ENCODE peak calls at places on chromosomes 2 and 18, in eight cellular contexts. M, W, Y, O, G, S, A and B are unnamed samples.

GRCh38 chr2:124796647-124797437 is 771.8 kb downstream of the CNTNAP5 start:
- DNase-seq in M (no peak), W (no peak), Y (no peak), O (no peak), G (no peak), S (no peak), A (no peak), B (no peak)

GRCh38 chr2:240914645-240915525 is 8.7 kb downstream of the CROCC2 start:
- DNase-seq in M (no peak), W (no peak), Y (no peak), O (no peak), G (no peak), S (no peak), A (no peak), B (no peak)

GRCh38 chr18:8001711-8002110 is 434.6 kb downstream of the PTPRM start:
- DNase-seq in M (no peak), W (peak; percentile 16), Y (no peak), O (peak; percentile 56), G (no peak), S (no peak), A (no peak), B (no peak)

GRCh38 chr2:178912416-178913056 is 105.3 kb upstream of the TTN start:
- DNase-seq in M (no peak), W (no peak), Y (peak; percentile 4), O (peak; percentile 78), G (no peak), S (no peak), A (no peak), B (no peak)

GRCh38 chr18:44130365-44130942 is 550.2 kb upstream of the SETBP1 start:
- DNase-seq in M (no peak), W (peak; percentile 53), Y (peak; percentile 3), O (peak; percentile 60), G (peak; percentile 31), S (no peak), A (no peak), B (no peak)

GRCh38 chr2:230842473-230842872 is 22.3 kb upstream of the ITM2C start:
- DNase-seq in M (no peak), W (no peak), Y (no peak), O (peak; percentile 14), G (no peak), S (no peak), A (no peak), B (peak; percentile 64)

GRCh38 chr2:15674637-15675455 is 83.2 kb downstream of the DDX1 start:
- DNase-seq in M (no peak), W (peak; percentile 24), Y (no peak), O (peak; percentile 7), G (no peak), S (no peak), A (no peak), B (peak; percentile 95)

GRCh38 chr18:35088931-35089330 is 47.7 kb downstream of the MAPRE2 start:
- DNase-seq in M (no peak), W (no peak), Y (peak; percentile 41), O (no peak), G (no peak), S (no peak), A (no peak), B (no peak)

GRCh38 chr2:214578395-214578794 is 167.5 kb downstream of the VWC2L start:
- DNase-seq in M (no peak), W (no peak), Y (no peak), O (no peak), G (no peak), S (no peak), A (no peak), B (no peak)

GRCh38 chr2:135245055-135245454 is 193.0 kb downstream of the RAB3GAP1 start:
- DNase-seq in M (no peak), W (peak; percentile 45), Y (peak; percentile 73), O (peak; percentile 34), G (no peak), S (no peak), A (no peak), B (peak; percentile 12)

GRCh38 chr2:212723226-212723625 is 184.6 kb upstream of the ERBB4 start:
- DNase-seq in M (no peak), W (peak; percentile 61), Y (peak; percentile 62), O (peak; percentile 47), G (no peak), S (no peak), A (no peak), B (no peak)

GRCh38 chr18:11310476-11311086 is 161.2 kb upstream of the PIEZO2 start:
- DNase-seq in M (no peak), W (peak; percentile 47), Y (peak; percentile 49), O (peak; percentile 57), G (peak; percentile 64), S (no peak), A (no peak), B (no peak)

GRCh38 chr2:23221236-23221635 is 163.7 kb upstream of the KLHL29 start:
- DNase-seq in M (no peak), W (no peak), Y (no peak), O (no peak), G (no peak), S (no peak), A (no peak), B (no peak)

GRCh38 chr2:86044614-86045013 is 61.1 kb downstream of the POLR1A start:
- DNase-seq in M (no peak), W (no peak), Y (no peak), O (no peak), G (no peak), S (no peak), A (no peak), B (no peak)

GRCh38 chr18:10205136-10205535 is 249.3 kb upstream of the APCDD1 start:
- DNase-seq in M (no peak), W (peak; percentile 19), Y (no peak), O (peak; percentile 24), G (no peak), S (no peak), A (no peak), B (no peak)

GRCh38 chr2:184041077-184041476 is 557.3 kb upstream of the ZNF804A start:
- DNase-seq in M (no peak), W (peak; percentile 9), Y (no peak), O (no peak), G (no peak), S (no peak), A (no peak), B (no peak)

DNA sequence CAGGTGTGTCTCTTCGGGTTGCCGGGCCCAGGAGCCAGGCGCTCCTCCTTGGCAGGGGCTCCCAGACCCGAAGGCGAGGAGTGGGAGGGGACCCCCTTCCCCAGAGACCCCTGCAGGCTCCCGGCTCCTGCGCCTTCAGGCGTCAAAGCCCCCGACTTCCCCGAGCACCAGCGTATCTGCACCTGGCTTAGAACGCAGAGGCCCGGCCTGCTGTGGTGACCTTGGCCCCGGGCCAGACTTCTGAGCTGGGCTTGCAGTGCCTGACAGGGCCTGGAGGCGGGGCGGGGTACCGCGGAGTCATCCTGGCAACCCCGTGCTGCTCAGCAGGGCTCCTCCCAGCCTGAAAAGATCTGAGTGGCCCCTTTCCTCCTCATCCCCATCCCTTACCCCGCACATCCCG is 27.0 kb downstream of the SKA1 start:
- DNase-seq in M (no peak), W (peak; percentile 3), Y (peak; percentile 7), O (peak; percentile 47), G (no peak), S (no peak), A (no peak), B (no peak)
- H3K4me3 ChIP-seq in M (no peak overlapping the region), W (no peak overlapping the region), Y (no peak overlapping the region), O (no peak overlapping the region), G (no peak overlapping the region), S (no peak overlapping the region), A (no peak overlapping the region), B (no peak overlapping the region)

GRCh38 chr2:24928036-24928435 is 8.0 kb upstream of the ADCY3 start:
- DNase-seq in M (no peak), W (no peak), Y (no peak), O (no peak), G (no peak), S (no peak), A (no peak), B (no peak)
- TF ChIP-seq CTCF in M (no peak), W (no peak), Y (no peak), O (no peak), G (no peak), S (no peak), A (no peak), B (no peak)

GRCh38 chr2:234102112-234102511 is 51.6 kb downstream of the SPP2 start:
- DNase-seq in M (no peak), W (no peak), Y (no peak), O (no peak), G (peak; percentile 15), S (no peak), A (no peak), B (no peak)

GRCh38 chr2:234100686-234101085 is 50.2 kb downstream of the SPP2 start:
- DNase-seq in M (no peak), W (no peak), Y (no peak), O (no peak), G (no peak), S (no peak), A (no peak), B (no peak)

GRCh38 chr2:234096164-234096563 is 45.7 kb downstream of the SPP2 start:
- DNase-seq in M (no peak), W (no peak), Y (no peak), O (no peak), G (no peak), S (no peak), A (no peak), B (no peak)

GRCh38 chr2:234099266-234099665 is 48.8 kb downstream of the SPP2 start:
- DNase-seq in M (no peak), W (no peak), Y (no peak), O (no peak), G (peak; percentile 57), S (no peak), A (peak; percentile 8), B (no peak)

DNA sequence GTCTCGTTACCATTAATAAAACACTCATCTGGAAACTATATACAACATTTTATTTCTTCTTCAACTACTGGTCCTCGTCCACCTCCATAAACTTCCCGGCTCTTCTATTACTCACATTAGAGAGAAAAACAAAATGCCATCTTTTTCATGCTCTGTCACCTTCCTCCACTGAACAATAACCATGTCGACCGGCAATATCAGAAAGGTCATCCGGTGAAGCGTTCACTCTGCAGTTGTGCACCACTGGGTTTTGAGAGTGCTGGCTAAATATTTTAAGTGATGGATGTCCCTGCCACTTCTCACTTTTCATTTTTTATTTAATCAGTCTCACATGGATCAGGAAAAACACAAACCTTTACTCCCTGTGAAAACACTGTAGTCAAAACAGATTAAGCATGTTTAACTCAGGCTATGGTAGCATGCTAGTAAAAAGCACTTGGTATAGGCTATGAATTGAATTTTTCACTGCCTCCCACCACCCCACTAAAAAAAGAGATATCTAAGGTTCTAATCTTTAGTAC is 48.2 kb downstream of the SPP2 start:
- DNase-seq in M (no peak), W (no peak), Y (no peak), O (no peak), G (peak; percentile 50), S (no peak), A (no peak), B (no peak)
- H3K4me3 ChIP-seq in M (no peak overlapping the region), W (no peak overlapping the region), Y (no peak overlapping the region), O (no peak overlapping the region), G (no peak overlapping the region), S (no peak overlapping the region), A (no peak overlapping the region), B (no peak overlapping the region)

GRCh38 chr2:24792874-24793751 is at the start of the genes CENPO and PTRHD1:
- DNase-seq in M (peak; percentile 78), W (peak; percentile 98), Y (peak; percentile 96), O (peak; percentile 94), G (peak; percentile 97), S (peak; percentile 83), A (peak; percentile 92), B (peak; percentile 77)
- TF ChIP-seq CTCF in M (peak; percentile 67), W (peak; percentile 63), Y (peak; percentile 60), O (peak; percentile 65), G (peak; percentile 54), S (peak; percentile 67), A (peak; percentile 56), B (peak; percentile 76)